ENCODE peak calls at places on chromosomes 6 and 20, in five cellular contexts. U is Right ventricle myocardium superior; L is skeletal muscle cell; K is activated CD4-positive, alpha-beta T cell treated with anti-CD3 and anti-CD28 coated beads, Interleukin-2, amount 50 U/mL, for 1 hour; G is EH. M is an unnamed sample.

GRCh38 chr20:10558635-10559187 is 115.1 kb downstream of the JAG1 start:
- DNase-seq in U (no peak), G (peak; percentile 100), L (peak; percentile 86), K (no peak), M (peak; percentile 45)

GRCh38 chr6:138987299-138987642 is 782 bp downstream of the REPS1 start:
- DNase-seq in L (no peak), G (no peak), K (no peak), U (peak; percentile 60), M (no peak)

GRCh38 chr6:27138837-27139752 is 108.4 kb upstream of the PRSS16 start:
- DNase-seq in G (peak; percentile 70), L (no peak), U (peak; percentile 55), K (peak; percentile 51), M (peak; percentile 11)

GRCh38 chr20:58331961-58332551 is 22.5 kb downstream of the RAB22A start:
- DNase-seq in L (no peak), U (no peak), K (no peak), G (no peak), M (no peak)

GRCh38 chr6:17267586-17267985 is 13.6 kb upstream of the RBM24 start:
- DNase-seq in L (no peak), K (no peak), U (no peak), G (peak; percentile 35), M (peak; percentile 53)

GRCh38 chr20:62733250-62733842 is 24.7 kb downstream of the NTSR1 start:
- DNase-seq in G (no peak), K (no peak), U (no peak), L (no peak), M (no peak)

GRCh38 chr20:46823271-46823747 is 71.3 kb upstream of the EYA2 start:
- DNase-seq in K (no peak), U (no peak), G (no peak), L (no peak), M (no peak)

GRCh38 chr6:12525276-12525675 is 191.3 kb upstream of the PHACTR1 start:
- DNase-seq in L (no peak), G (no peak), K (no peak), U (no peak), M (no peak)

GRCh38 chr6:128511518-128511917 is 8.9 kb downstream of the PTPRK start:
- DNase-seq in U (no peak), K (no peak), L (no peak), G (peak; percentile 50), M (no peak)

GRCh38 chr20:46572181-46572580 is 21.7 kb upstream of the OCSTAMP start:
- DNase-seq in L (no peak), G (no peak), K (no peak), U (peak; percentile 70), M (no peak)

GRCh38 chr20:10802201-10802600 is 128.4 kb upstream of the JAG1 start:
- DNase-seq in L (no peak), U (no peak), K (no peak), G (peak; percentile 60), M (peak; percentile 18)

GRCh38 chr6:106520711-106521367 is 108.5 kb downstream of the RTN4IP1 start:
- DNase-seq in L (no peak), G (no peak), U (no peak), K (peak; percentile 71), M (no peak)

GRCh38 chr6:157184202-157185015 is 138.9 kb downstream of the TMEM242 start:
- DNase-seq in L (no peak), G (peak; percentile 66), U (peak; percentile 83), K (peak; percentile 56), M (peak; percentile 93)

GRCh38 chr6:126206504-126207246 is 133.2 kb upstream of the CENPW start:
- DNase-seq in U (no peak), K (no peak), G (no peak), L (no peak), M (no peak)

GRCh38 chr20:52833901-52834300 is 138.3 kb upstream of the TSHZ2 start:
- DNase-seq in G (no peak), U (no peak), L (no peak), K (no peak), M (no peak)

GRCh38 chr6:146914563-146915483 is 289.4 kb upstream of the STXBP5 start:
- DNase-seq in U (peak; percentile 43), K (no peak), G (peak; percentile 98), L (peak; percentile 92), M (peak; percentile 75)

GRCh38 chr20:16553684-16554083 is 19.6 kb downstream of the KIF16B start:
- DNase-seq in L (no peak), U (no peak), G (no peak), K (no peak), M (no peak)

GRCh38 chr20:62002882-62003480 is 62.7 kb downstream of the TAF4 start:
- DNase-seq in L (no peak), K (no peak), G (no peak), U (no peak), M (no peak)

GRCh38 chr20:54557836-54558590 is 82.6 kb downstream of the DOK5 start:
- DNase-seq in L (no peak), G (no peak), U (no peak), K (no peak), M (no peak)

GRCh38 chr6:36094786-36095496 is 35.4 kb upstream of the MAPK13 start:
- DNase-seq in G (peak; percentile 78), U (peak; percentile 91), K (peak; percentile 83), L (peak; percentile 29), M (peak; percentile 84)

GRCh38 chr20:1375515-1375914 is 17.3 kb downstream of the FKBP1A start:
- DNase-seq in L (peak; percentile 76), K (no peak), U (no peak), G (peak; percentile 83), M (peak; percentile 63)

GRCh38 chr6:44806656-44807055 is 419.1 kb downstream of the CDC5L start:
- DNase-seq in K (no peak), L (no peak), U (no peak), G (peak; percentile 39), M (no peak)

GRCh38 chr20:57473246-57474042 is 51.5 kb downstream of the CTCFL start:
- DNase-seq in U (no peak), K (no peak), G (no peak), L (no peak), M (peak; percentile 40)

GRCh38 chr6:112149719-112150263 is 62.4 kb downstream of the FAM229B start:
- DNase-seq in K (no peak), G (peak; percentile 91), L (no peak), U (no peak), M (peak; percentile 44)

GRCh38 chr6:27161946-27162603 is 85.4 kb upstream of the PRSS16 start:
- DNase-seq in G (peak; percentile 63), U (no peak), K (no peak), L (no peak), M (peak; percentile 32)

GRCh38 chr6:7129784-7130569 is 22.2 kb downstream of the RREB1 start:
- DNase-seq in U (no peak), L (no peak), G (peak; percentile 39), K (no peak), M (peak; percentile 77)

GRCh38 chr20:2880650-2881049 is 7.4 kb downstream of the PTPRA start:
- DNase-seq in L (no peak), K (no peak), U (no peak), G (no peak), M (no peak)

GRCh38 chr6:145313041-145313855 is 422.1 kb downstream of the EPM2A start:
- DNase-seq in L (no peak), U (no peak), G (no peak), K (no peak), M (no peak)

GRCh38 chr6:67412035-67412434 is 1223.0 kb upstream of the ADGRB3 start:
- DNase-seq in G (no peak), K (no peak), L (no peak), U (no peak), M (no peak)

GRCh38 chr20:2295886-2296544 is at the start of gene TGM3:
- DNase-seq in K (no peak), L (no peak), G (no peak), U (no peak), M (no peak)

GRCh38 chr20:38700146-38700545 is 24.1 kb upstream of the SLC32A1 start:
- DNase-seq in L (no peak), K (no peak), G (no peak), U (no peak), M (no peak)

M was measured in AG20443.